ENCODE peak calls at places on chromosomes 4 and X, in ten cellular contexts. Y is CD8-positive, alpha-beta T cell; M is CD4-positive, CD25-positive, alpha-beta regulatory T cell; N is suprapubic skin; H is effector memory CD4-positive, alpha-beta T cell; L is psoas muscle; O is uterus; P is aorta; G is IMR-90; K is astrocyte. A is an unnamed sample.
A peak's percentile ranks its signal among the peaks of the same experiment; 100 is the strongest.

GRCh38 chr4:23805381-23805780 is 84.5 kb downstream of the PPARGC1A start:
- DNase-seq in Y (no peak), M (no peak), N (no peak), H (no peak), L (no peak), O (no peak), P (no peak), G (peak; percentile 53), K (peak; percentile 61), A (no peak)

GRCh38 chr4:121794505-121795192 is 6.5 kb upstream of the EXOSC9 start:
- DNase-seq in Y (no peak), M (no peak), N (no peak), H (no peak), L (no peak), O (no peak), P (no peak), G (no peak), K (no peak), A (no peak)

GRCh38 chr4:106502106-106502699 is 133.6 kb upstream of the GIMD1 start:
- DNase-seq in Y (no peak), M (peak; percentile 15), N (no peak), H (no peak), L (peak; percentile 23), O (no peak), P (peak; percentile 54), G (peak; percentile 55), K (peak; percentile 22), A (peak; percentile 18)

GRCh38 chr4:173257732-173258717 is 76.1 kb downstream of the HMGB2 start:
- DNase-seq in Y (peak; percentile 10), M (peak; percentile 50), N (no peak), H (no peak), L (peak; percentile 43), O (peak; percentile 67), P (peak; percentile 70), G (peak; percentile 74), K (peak; percentile 41), A (peak; percentile 27)

GRCh38 chr4:11908712-11909111 is 480.0 kb upstream of the HS3ST1 start:
- DNase-seq in Y (no peak), M (no peak), N (no peak), H (no peak), L (no peak), O (no peak), P (no peak), G (no peak), K (no peak), A (no peak)

GRCh38 chr4:129167640-129168260 is 71.8 kb downstream of the C4orf33 start:
- DNase-seq in Y (no peak), M (no peak), N (no peak), H (no peak), L (no peak), O (no peak), P (no peak), G (peak; percentile 2), K (no peak), A (no peak)

GRCh38 chrX:6129195-6129594 is 99.5 kb downstream of the NLGN4X start:
- DNase-seq in Y (no peak), M (no peak), N (no peak), H (no peak), L (no peak), O (no peak), P (no peak), G (no peak), K (no peak), A (no peak)

GRCh38 chr4:148445071-148445902 is 3.1 kb upstream of the NR3C2 start:
- DNase-seq in Y (peak; percentile 62), M (peak; percentile 77), N (peak; percentile 85), H (peak; percentile 67), L (peak; percentile 72), O (peak; percentile 72), P (peak; percentile 77), G (no peak), K (no peak), A (peak; percentile 63)

GRCh38 chr4:87322754-87323153 is at the start of gene HSD17B13:
- DNase-seq in Y (no peak), M (no peak), N (no peak), H (no peak), L (no peak), O (no peak), P (no peak), G (no peak), K (no peak), A (no peak)

GRCh38 chr4:144644368-144645101 is 1.4 kb upstream of the HHIP start:
- DNase-seq in Y (no peak), M (no peak), N (no peak), H (no peak), L (no peak), O (no peak), P (no peak), G (no peak), K (no peak), A (no peak)

GRCh38 chrX:74382613-74383012 is 38.7 kb upstream of the SLC16A2 start:
- DNase-seq in Y (peak; percentile 5), M (peak; percentile 41), N (no peak), H (peak; percentile 0), L (peak; percentile 28), O (peak; percentile 39), P (peak; percentile 79), G (peak; percentile 66), K (peak; percentile 65), A (peak; percentile 45)

GRCh38 chr4:3531306-3531886 is 826 bp downstream of the LRPAP1 start:
- DNase-seq in Y (no peak), M (no peak), N (no peak), H (no peak), L (no peak), O (no peak), P (no peak), G (no peak), K (no peak), A (no peak)

DNA sequence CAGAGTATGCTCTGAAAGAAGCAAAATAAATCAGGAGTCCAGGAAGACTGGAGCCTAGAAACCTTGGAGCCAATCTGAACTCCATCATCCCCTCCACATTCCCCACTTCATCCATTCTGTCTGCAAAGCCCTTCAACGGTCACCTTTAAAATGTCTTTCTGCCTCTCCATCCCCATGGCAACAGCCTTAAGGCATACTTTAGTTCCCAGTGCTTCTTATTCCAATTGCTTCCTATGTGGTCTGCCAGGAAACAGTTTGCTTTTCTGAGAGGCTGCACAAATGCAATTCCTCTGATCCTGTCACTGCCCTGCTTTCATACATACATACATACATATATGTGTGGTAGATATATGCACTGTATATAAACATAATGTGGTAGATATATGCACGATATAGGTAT is 802 bp upstream of the MAGEH1 start:
- DNase-seq in Y (no peak), M (no peak), N (no peak), H (no peak), L (no peak), O (no peak), P (no peak), G (no peak), K (no peak), A (no peak)
- H3K27ac ChIP-seq in Y (no peak overlapping the region), M (no peak overlapping the region), N (no peak overlapping the region), H (peak overlapping the region; percentile 85), L (peak overlapping the region; percentile 59), O (peak overlapping the region; percentile 86), P (no peak overlapping the region), G (no peak overlapping the region), K (no peak overlapping the region), A (peak overlapping the region; percentile 84)

GRCh38 chr4:108416831-108417230 is 203.5 kb upstream of the RPL34 start:
- DNase-seq in Y (no peak), M (no peak), N (no peak), H (no peak), L (no peak), O (no peak), P (no peak), G (no peak), K (no peak), A (no peak)

GRCh38 chr4:108415389-108415788 is 205.0 kb upstream of the RPL34 start:
- DNase-seq in Y (no peak), M (no peak), N (no peak), H (no peak), L (no peak), O (no peak), P (no peak), G (no peak), K (no peak), A (no peak)

DNA sequence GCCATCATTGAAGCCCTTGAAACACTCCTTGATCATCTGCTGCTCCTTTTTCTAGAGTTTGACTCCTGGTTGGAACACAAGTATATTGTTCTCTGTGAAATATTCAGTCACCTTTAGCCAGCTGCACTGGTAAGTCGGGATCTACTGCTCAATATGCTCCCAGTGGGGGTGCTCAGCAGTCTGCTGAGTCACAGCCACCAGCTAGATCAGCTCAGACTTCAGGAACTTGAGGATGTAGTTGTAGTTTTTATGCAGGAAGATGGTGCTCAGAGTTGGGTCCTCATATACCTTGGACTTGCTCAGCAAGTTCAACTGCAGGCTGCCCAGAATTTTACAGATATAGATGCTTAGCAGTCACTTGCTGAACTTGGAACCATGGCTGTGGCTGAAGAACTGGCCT is 202.5 kb upstream of the RPL34 start:
- DNase-seq in Y (no peak), M (no peak), N (no peak), H (no peak), L (no peak), O (no peak), P (no peak), G (peak; percentile 46), K (peak; percentile 51), A (no peak)
- H3K4me1 ChIP-seq in Y (no peaks in the 10 kb centered on the region), M (no peaks in the 10 kb centered on the region), N (no peaks in the 10 kb centered on the region), H (no peaks in the 10 kb centered on the region), L (no peaks in the 10 kb centered on the region), O (no peaks in the 10 kb centered on the region), P (no peaks in the 10 kb centered on the region), G (no peaks in the 10 kb centered on the region), K (no peaks in the 10 kb centered on the region), A (no peaks in the 10 kb centered on the region)

GRCh38 chr4:29927895-29928294 is 792.3 kb upstream of the PCDH7 start:
- DNase-seq in Y (no peak), M (no peak), N (no peak), H (no peak), L (no peak), O (no peak), P (no peak), G (no peak), K (no peak), A (no peak)
- H3K9me3 ChIP-seq in Y (no peaks in the 10 kb centered on the region), M (peaks cover 3% of the 10 kb centered on the region), N (peaks cover 8% of the 10 kb centered on the region), H (no peaks in the 10 kb centered on the region), L (no peaks in the 10 kb centered on the region), O (no peaks in the 10 kb centered on the region), P (no peaks in the 10 kb centered on the region), G (peaks cover 5% of the 10 kb centered on the region), K (no peaks in the 10 kb centered on the region), A (no peaks in the 10 kb centered on the region)

GRCh38 chrX:1546601-1547275 is 9.8 kb upstream of the P2RY8 start:
- DNase-seq in Y (no peak), M (no peak), N (peak; percentile 64), H (no peak), L (no peak), O (no peak), P (no peak), G (no peak), K (no peak), A (no peak)

GRCh38 chrX:1542994-1543725 is 6.2 kb upstream of the P2RY8 start:
- DNase-seq in Y (no peak), M (no peak), N (peak; percentile 67), H (no peak), L (no peak), O (no peak), P (no peak), G (no peak), K (no peak), A (no peak)

GRCh38 chrX:1545776-1546408 is 8.9 kb upstream of the P2RY8 start:
- DNase-seq in Y (no peak), M (no peak), N (no peak), H (no peak), L (no peak), O (no peak), P (no peak), G (no peak), K (no peak), A (no peak)
- H3K27ac ChIP-seq in Y (no peak overlapping the region), M (no peak overlapping the region), N (no peak overlapping the region), H (no peak overlapping the region), L (no peak overlapping the region), O (no peak overlapping the region), P (no peak overlapping the region), G (no peak overlapping the region), K (no peak overlapping the region), A (peak overlapping the region; percentile 41)